ENCODE peak calls at places on chromosome 19, in nine cellular contexts. H is stomach; R is cardiac muscle cell; E is lower lobe of right lung; X is CD4-positive, alpha-beta T cell; C is PC-3; Z is CD8-positive, alpha-beta memory T cell; T is HCT116; B is aorta. L is an unnamed sample.
A peak's percentile ranks its signal among the peaks of the same experiment; 100 is the strongest.

GRCh38 chr19:9362905-9363304 is at the start of gene ZNF177:
- DNase-seq in H (no peak), R (peak; percentile 8), E (no peak), X (no peak), C (no peak), Z (no peak), T (no peak), B (no peak), L (no peak)

GRCh38 chr19:35781650-35782049 is 6.3 kb downstream of the ARHGAP33 start:
- DNase-seq in H (no peak), R (no peak), E (no peak), X (no peak), C (no peak), Z (no peak), T (no peak), B (no peak), L (no peak)

GRCh38 chr19:52331757-52332156 is 4.3 kb upstream of the ZNF610 start:
- DNase-seq in H (no peak), R (peak; percentile 20), E (no peak), X (no peak), C (no peak), Z (no peak), T (no peak), B (no peak), L (no peak)

GRCh38 chr19:35959040-35959967 is 23.1 kb downstream of the LRFN3 start:
- DNase-seq in H (peak; percentile 60), R (no peak), E (peak; percentile 83), X (peak; percentile 88), C (no peak), Z (peak; percentile 74), T (no peak), B (peak; percentile 66), L (no peak)

GRCh38 chr19:45682908-45683307 is 8.8 kb downstream of the SNRPD2 start:
- DNase-seq in H (no peak), R (no peak), E (no peak), X (no peak), C (no peak), Z (no peak), T (no peak), B (no peak), L (no peak)

GRCh38 chr19:33252971-33253370 is 27.3 kb upstream of the SLC7A10 start:
- DNase-seq in H (no peak), R (no peak), E (peak; percentile 77), X (no peak), C (no peak), Z (no peak), T (no peak), B (peak; percentile 74), L (no peak)

GRCh38 chr19:41887711-41888382 is 4.9 kb downstream of the ARHGEF1 start:
- DNase-seq in H (peak; percentile 76), R (peak; percentile 46), E (peak; percentile 91), X (peak; percentile 90), C (peak; percentile 95), Z (peak; percentile 70), T (peak; percentile 93), B (no peak), L (no peak)

GRCh38 chr19:5231857-5232503 is 108.6 kb downstream of the PTPRS start:
- DNase-seq in H (no peak), R (peak; percentile 38), E (no peak), X (no peak), C (no peak), Z (no peak), T (no peak), B (no peak), L (no peak)

GRCh38 chr19:12527034-12527836 is 24.0 kb downstream of the ZNF564 start:
- DNase-seq in H (no peak), R (peak; percentile 43), E (no peak), X (no peak), C (peak; percentile 19), Z (no peak), T (no peak), B (no peak), L (no peak)

GRCh38 chr19:55667958-55668357 is 7.1 kb upstream of the EPN1 start:
- DNase-seq in H (peak; percentile 72), R (no peak), E (no peak), X (no peak), C (peak; percentile 40), Z (no peak), T (no peak), B (no peak), L (no peak)

GRCh38 chr19:34712606-34713261 is 21.3 kb upstream of the ZNF181 start:
- DNase-seq in H (peak; percentile 52), R (peak; percentile 90), E (no peak), X (peak; percentile 8), C (peak; percentile 77), Z (peak; percentile 24), T (peak; percentile 71), B (no peak), L (no peak)

GRCh38 chr19:15248648-15249559 is 16.7 kb upstream of the EPHX3 start:
- DNase-seq in H (peak; percentile 76), R (peak; percentile 92), E (peak; percentile 64), X (no peak), C (peak; percentile 84), Z (no peak), T (no peak), B (peak; percentile 93), L (peak; percentile 95)

GRCh38 chr19:38268539-38268938 is 4.2 kb downstream of the SPINT2 start:
- DNase-seq in H (no peak), R (no peak), E (no peak), X (no peak), C (no peak), Z (no peak), T (no peak), B (no peak), L (no peak)

GRCh38 chr19:658916-659839 is 3.8 kb downstream of the RNF126 start:
- DNase-seq in H (peak; percentile 39), R (peak; percentile 29), E (no peak), X (peak; percentile 68), C (no peak), Z (peak; percentile 79), T (no peak), B (no peak), L (no peak)

GRCh38 chr19:49986354-49986753 is 25.4 kb upstream of the SIGLEC11 start:
- DNase-seq in H (no peak), R (no peak), E (no peak), X (no peak), C (no peak), Z (no peak), T (no peak), B (no peak), L (no peak)

GRCh38 chr19:30539981-30540380 is 167.8 kb downstream of the ZNF536 start:
- DNase-seq in H (no peak), R (no peak), E (no peak), X (no peak), C (no peak), Z (no peak), T (no peak), B (no peak), L (no peak)

GRCh38 chr19:4713384-4713951 is 10.2 kb downstream of the DPP9 start:
- DNase-seq in H (peak; percentile 96), R (peak; percentile 91), E (no peak), X (no peak), C (peak; percentile 100), Z (no peak), T (peak; percentile 94), B (peak; percentile 86), L (peak; percentile 95)

GRCh38 chr19:33398361-33399060 is 25.0 kb downstream of the CEBPG start:
- DNase-seq in H (no peak), R (no peak), E (peak; percentile 32), X (no peak), C (no peak), Z (no peak), T (no peak), B (peak; percentile 32), L (no peak)

GRCh38 chr19:39335168-39335567 is 675 bp downstream of the GMFG start:
- DNase-seq in H (no peak), R (no peak), E (no peak), X (peak; percentile 18), C (no peak), Z (no peak), T (no peak), B (peak; percentile 49), L (no peak)

DNA sequence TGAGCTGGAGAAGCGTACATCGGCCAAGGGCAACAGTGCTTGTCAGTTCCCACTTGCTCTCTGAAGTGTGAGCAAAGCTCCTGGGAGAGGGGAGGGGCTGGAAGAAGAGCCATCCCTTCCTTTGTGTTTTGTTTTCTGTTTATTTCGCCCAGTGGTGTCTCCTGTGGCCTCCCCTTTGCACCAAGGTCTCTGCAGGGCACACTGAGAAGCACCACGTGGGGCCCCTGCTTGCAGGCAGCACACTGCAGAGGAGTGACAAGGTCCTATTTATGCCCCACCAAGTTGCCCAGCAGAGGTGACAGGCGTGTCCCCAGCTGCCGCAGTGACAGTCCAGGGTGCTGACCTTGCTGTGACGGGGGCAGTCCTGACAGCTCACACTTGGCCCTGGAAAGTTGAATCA is 24.0 kb downstream of the GRIN2D start:
- DNase-seq in H (no peak), R (no peak), E (no peak), X (no peak), C (no peak), Z (no peak), T (no peak), B (no peak), L (no peak)
- H3K27ac ChIP-seq in H (no peak overlapping the region), R (peak overlapping the region; percentile 43), E (no peak overlapping the region), X (no peak overlapping the region), C (no peak overlapping the region), Z (no peak overlapping the region), T (no peak overlapping the region), B (no peak overlapping the region), L (no peak overlapping the region)

DNA sequence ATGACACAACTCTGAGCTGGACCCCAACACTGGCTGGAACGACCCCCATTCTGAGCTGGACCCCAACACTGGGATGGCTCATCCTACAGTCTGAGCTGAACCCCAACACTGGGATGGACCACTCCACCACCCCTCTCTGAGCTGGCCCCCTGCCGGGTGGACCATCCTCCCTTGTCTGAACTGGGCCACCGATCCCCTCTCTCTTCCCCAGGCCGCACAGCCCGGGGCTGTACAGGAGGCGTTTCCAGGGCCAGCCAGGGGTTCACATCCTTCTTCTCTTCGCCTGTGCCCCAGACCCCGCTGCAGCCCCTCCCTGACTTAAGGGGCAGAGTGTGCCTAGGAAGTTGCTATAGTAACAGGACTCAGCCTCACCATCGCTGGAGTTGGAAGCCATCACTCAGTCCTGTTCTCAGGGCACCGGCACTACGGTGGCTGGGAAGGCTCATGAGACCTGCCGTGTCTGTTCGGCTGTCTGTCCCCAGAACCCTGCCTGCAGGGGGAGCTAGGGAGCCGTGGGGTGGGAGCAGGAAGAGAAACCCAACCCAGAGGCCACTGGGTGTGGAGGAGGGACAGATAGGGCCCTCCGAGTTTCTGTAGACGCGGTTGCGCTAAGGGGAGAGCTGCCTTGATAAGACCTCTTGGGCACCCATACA is 3.7 kb downstream of the PRKACA start:
- DNase-seq in H (no peak), R (no peak), E (peak; percentile 65), X (peak; percentile 44), C (peak; percentile 40), Z (peak; percentile 37), T (peak; percentile 87), B (peak; percentile 60), L (no peak)
- H3K27ac ChIP-seq in H (peak overlapping the region; percentile 58), R (peak overlapping the region; percentile 62), E (peak overlapping the region; percentile 69), X (no peak overlapping the region), C (no peak overlapping the region), Z (no peak overlapping the region), T (peak overlapping the region; percentile 68), B (peak overlapping the region; percentile 61), L (no peak overlapping the region)

GRCh38 chr19:13974073-13974472 is 21.8 kb downstream of the DCAF15 start:
- DNase-seq in H (peak; percentile 47), R (no peak), E (no peak), X (peak; percentile 47), C (peak; percentile 27), Z (no peak), T (peak; percentile 65), B (no peak), L (no peak)
- H3K27ac ChIP-seq in H (no peak overlapping the region), R (peak overlapping the region; percentile 49), E (no peak overlapping the region), X (no peak overlapping the region), C (no peak overlapping the region), Z (no peak overlapping the region), T (no peak overlapping the region), B (no peak overlapping the region), L (no peak overlapping the region)

GRCh38 chr19:40714519-40715299 is 2.0 kb downstream of the COQ8B start:
- DNase-seq in H (peak; percentile 95), R (peak; percentile 95), E (peak; percentile 95), X (peak; percentile 90), C (peak; percentile 84), Z (peak; percentile 90), T (no peak), B (peak; percentile 96), L (peak; percentile 90)
- H3K27ac ChIP-seq in H (peak overlapping the region; percentile 99), R (peak overlapping the region; percentile 95), E (peak overlapping the region; percentile 99), X (peak overlapping the region; percentile 96), C (peak overlapping the region; percentile 100), Z (peak overlapping the region; percentile 98), T (peak overlapping the region; percentile 92), B (peak overlapping the region; percentile 6), L (peak overlapping the region; percentile 93)